ENCODE peak calls at places on chromosomes 2 and 18, in eight cellular contexts. S is fibroblast of mammary gland; N is stimulated activated CD4-positive, alpha-beta T cell treated with anti-CD3 and anti-CD28 coated beads, Interleukin-1b, Interleukin-23, amount 100 ng/mL, for 1 hour; M is A549; R is BJ; U is CD8-positive, alpha-beta memory T cell; V is Caki2; X is left cardiac atrium. I is an unnamed sample.

GRCh38 chr2:235634435-235635152 is 140.8 kb downstream of the AGAP1 start:
- DNase-seq in S (no peak), N (no peak), M (no peak), R (no peak), U (no peak), V (no peak), X (no peak), I (no peak)

GRCh38 chr18:73118121-73118816 is 250.5 kb upstream of the NETO1 start:
- DNase-seq in S (peak), N (no peak), M (no peak), R (no peak), U (no peak), V (no peak), X (no peak), I (no peak)

GRCh38 chr2:226813148-226813701 is 13.6 kb upstream of the IRS1 start:
- DNase-seq in S (no peak), N (no peak), M (no peak), R (no peak), U (no peak), V (no peak), X (no peak), I (no peak)

GRCh38 chr2:128289439-128289838 is 29.2 kb downstream of the HS6ST1 start:
- DNase-seq in S (no peak), N (no peak), M (no peak), R (no peak), U (no peak), V (no peak), X (no peak), I (no peak)

GRCh38 chr2:112812318-112813042 is 24.1 kb downstream of the IL1B start:
- DNase-seq in S (peak), N (no peak), M (no peak), R (no peak), U (no peak), V (no peak), X (no peak), I (no peak)

GRCh38 chr2:151860613-151861146 is 32.5 kb upstream of the ARL5A start:
- DNase-seq in S (no peak), N (no peak), M (no peak), R (peak), U (no peak), V (no peak), X (no peak), I (no peak)

GRCh38 chr18:80009661-80010550 is 21.5 kb upstream of the TXNL4A start:
- DNase-seq in S (peak), N (no peak), M (peak), R (peak), U (no peak), V (peak), X (peak), I (no peak)

GRCh38 chr2:219025637-219026585 is 15.4 kb downstream of the CFAP65 start:
- DNase-seq in S (no peak), N (no peak), M (no peak), R (no peak), U (no peak), V (no peak), X (no peak), I (no peak)

GRCh38 chr18:49763590-49763989 is 49.7 kb downstream of the ACAA2 start:
- DNase-seq in S (no peak), N (no peak), M (no peak), R (no peak), U (no peak), V (no peak), X (no peak), I (no peak)

GRCh38 chr2:25131567-25132295 is 36.6 kb downstream of the POMC start:
- DNase-seq in S (peak), N (no peak), M (no peak), R (no peak), U (no peak), V (no peak), X (peak), I (no peak)

GRCh38 chr18:76805221-76805620 is 17.1 kb upstream of the ZNF236 start:
- DNase-seq in S (peak), N (no peak), M (no peak), R (no peak), U (no peak), V (no peak), X (no peak), I (no peak)

GRCh38 chr2:216215991-216216390 is 106.8 kb downstream of the XRCC5 start:
- DNase-seq in S (peak), N (no peak), M (peak), R (no peak), U (no peak), V (no peak), X (no peak), I (peak)

GRCh38 chr2:223576873-223577272 is 25.3 kb downstream of the SCG2 start:
- DNase-seq in S (peak), N (no peak), M (no peak), R (peak), U (no peak), V (peak), X (peak), I (no peak)

GRCh38 chr18:72672364-72673151 is 128.4 kb upstream of the CBLN2 start:
- DNase-seq in S (peak), N (no peak), M (peak), R (no peak), U (no peak), V (peak), X (no peak), I (no peak)